ENCODE peak calls at places on chromosomes 2 and 18, in five cellular contexts. P is ELR, K is left ventricle myocardium superior, W is HuH-7.5, V is left cardiac atrium. F is an unnamed sample.

GRCh38 chr18:67035026-67035425 is 431.1 kb upstream of the CDH19 start:
- DNase-seq in P (no peak), K (no peak), W (no peak), V (no peak), F (no peak)

GRCh38 chr2:72132981-72133720 is 14.5 kb downstream of the CYP26B1 start:
- DNase-seq in P (no peak), K (no peak), W (no peak), V (no peak), F (peak; percentile 16)

GRCh38 chr2:129902731-129903585 is 76.5 kb upstream of the RAB6C start:
- DNase-seq in W (no peak), V (no peak), K (no peak), P (no peak), F (no peak)

GRCh38 chr2:239579081-239579480 is 178.3 kb upstream of the HDAC4 start:
- DNase-seq in V (no peak), P (no peak), W (no peak), K (no peak), F (peak; percentile 43)

GRCh38 chr18:38751897-38752296 is 1186.3 kb upstream of the CELF4 start:
- DNase-seq in P (no peak), K (no peak), V (no peak), W (no peak), F (peak; percentile 36)

GRCh38 chr18:22650247-22650646 is 232.5 kb upstream of the CTAGE1 start:
- DNase-seq in P (no peak), W (no peak), V (no peak), K (no peak), F (no peak)

GRCh38 chr2:201151127-201152074 is 31.5 kb upstream of the CASP10 start:
- DNase-seq in V (no peak), K (no peak), W (no peak), P (peak; percentile 98), F (no peak)

GRCh38 chr2:17190527-17190926 is 327.7 kb downstream of the RAD51AP2 start:
- DNase-seq in W (no peak), P (no peak), K (no peak), V (no peak), F (no peak)

GRCh38 chr2:201447116-201447515 is 4.1 kb downstream of the TRAK2 start:
- DNase-seq in W (no peak), K (no peak), V (no peak), P (no peak), F (no peak)

GRCh38 chr2:144541411-144541810 is 21.5 kb upstream of the ZEB2 start:
- DNase-seq in W (no peak), P (no peak), K (no peak), V (no peak), F (no peak)

GRCh38 chr2:236177967-236178909 is 10.1 kb upstream of the GBX2 start:
- DNase-seq in P (peak; percentile 72), K (peak; percentile 73), V (peak; percentile 62), W (peak; percentile 91), F (peak; percentile 93)

GRCh38 chr2:130806370-130806769 is 30.3 kb upstream of the ARHGEF4 start:
- DNase-seq in V (no peak), W (no peak), K (no peak), P (no peak), F (no peak)

GRCh38 chr18:37604032-37604431 is 38.4 kb upstream of the CELF4 start:
- DNase-seq in V (no peak), W (no peak), K (no peak), P (no peak), F (no peak)